ENCODE peak calls at places on chromosomes 7 and 10, in ten cellular contexts. A, E, H, J, C, S, K, N, O and Z are unnamed samples. For H3K4me1, the result is how much of the 10 kb centered on the place peaks cover.

GRCh38 chr10:80158598-80159127 is 26.1 kb downstream of the PLAC9 start:
- DNase-seq in H (no peak), O (no peak), S (no peak), A (peak), C (peak), N (peak), K (peak), J (no peak), E (peak), Z (no peak)

GRCh38 chr10:74763934-74764591 is 62.3 kb upstream of the KAT6B start:
- DNase-seq in K (no peak), H (no peak), O (no peak), C (peak), N (peak), S (no peak), E (no peak), J (no peak), A (no peak), Z (no peak)

GRCh38 chr7:48299580-48300169 is 128.4 kb downstream of the ABCA13 start:
- DNase-seq in E (no peak), H (no peak), J (peak), O (peak), C (no peak), A (peak), N (peak), K (no peak), S (no peak), Z (peak)

GRCh38 chr10:122490786-122491680 is 29.7 kb downstream of the HTRA1 start:
- DNase-seq in J (no peak), C (peak), N (no peak), O (no peak), H (peak), E (no peak), A (no peak), S (no peak), K (no peak), Z (no peak)

GRCh38 chr10:22700489-22700888 is 13.9 kb downstream of the PIP4K2A start:
- DNase-seq in J (no peak), S (no peak), O (no peak), C (no peak), K (no peak), N (no peak), E (no peak), A (no peak), H (no peak), Z (no peak)

GRCh38 chr7:95527033-95527775 is 41.5 kb downstream of the ASB4 start:
- DNase-seq in K (peak), J (peak), A (peak), H (no peak), O (no peak), E (peak), N (peak), C (no peak), S (no peak), Z (peak)

GRCh38 chr7:108147031-108147563 is 16.9 kb upstream of the LAMB4 start:
- DNase-seq in C (no peak), O (no peak), J (no peak), K (no peak), N (no peak), H (no peak), A (no peak), E (no peak), S (no peak), Z (peak)

GRCh38 chr7:14048889-14049288 is 59.4 kb upstream of the ETV1 start:
- DNase-seq in J (no peak), K (no peak), E (no peak), C (no peak), A (no peak), S (no peak), N (no peak), H (no peak), O (no peak), Z (no peak)

GRCh38 chr7:152076324-152076821 is 50.9 kb downstream of the GALNT11 start:
- DNase-seq in O (no peak), N (peak), S (no peak), C (no peak), J (peak), E (no peak), H (no peak), A (peak), K (no peak), Z (peak)

DNA sequence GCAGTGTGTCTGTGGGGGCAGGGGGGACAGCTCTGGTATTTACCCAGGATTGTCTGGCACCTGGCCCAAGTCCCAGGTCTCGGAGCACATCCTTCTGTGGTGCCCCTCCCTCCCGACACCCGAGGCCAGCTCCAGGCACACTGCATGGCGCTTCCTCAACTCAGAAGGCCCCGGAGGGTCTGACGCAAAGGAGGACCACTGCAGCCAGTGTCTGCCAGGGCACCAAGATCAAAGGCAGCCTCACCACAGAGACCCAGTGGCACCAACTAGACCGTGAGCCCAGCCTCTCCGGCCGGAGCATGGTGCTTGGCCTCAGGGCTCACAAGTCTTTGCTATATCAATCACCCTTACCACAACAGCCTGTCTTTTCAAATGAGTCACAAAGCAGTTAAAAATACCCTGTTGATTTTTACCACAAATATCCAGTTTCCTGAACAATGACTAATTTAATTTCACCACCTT is 99.3 kb upstream of the DDC start:
- DNase-seq in S (no peak), O (no peak), H (no peak), E (no peak), A (no peak), K (no peak), C (peak), J (no peak), N (no peak), Z (no peak)
- H3K4me1 ChIP-seq in S (under half), O (under half), H (half or more), E (half or more), A (half or more), K (half or more), C (under half), J (under half), N (under half), Z (under half)

GRCh38 chr7:28293529-28293835 is 112.9 kb upstream of the JAZF1 start:
- DNase-seq in H (no peak), J (no peak), N (no peak), O (no peak), E (no peak), C (no peak), S (no peak), K (no peak), A (no peak), Z (no peak)

GRCh38 chr7:28296571-28297483 is 115.5 kb upstream of the CREB5 start:
- DNase-seq in N (peak), J (peak), H (no peak), E (no peak), A (no peak), K (no peak), O (no peak), C (no peak), S (no peak), Z (peak)

GRCh38 chr7:28292826-28293528 is 112.4 kb upstream of the JAZF1 start:
- DNase-seq in A (no peak), O (no peak), C (no peak), S (no peak), H (no peak), E (no peak), J (no peak), N (no peak), K (no peak), Z (no peak)

GRCh38 chr7:28290496-28290895 is 109.9 kb upstream of the JAZF1 start:
- DNase-seq in E (no peak), J (no peak), H (no peak), K (no peak), O (no peak), N (no peak), C (no peak), A (no peak), S (no peak), Z (no peak)

GRCh38 chr7:28291559-28291958 is 111.0 kb upstream of the JAZF1 start:
- DNase-seq in K (no peak), J (no peak), A (no peak), S (no peak), C (no peak), O (no peak), E (no peak), N (no peak), H (no peak), Z (no peak)
- H3K4me1 ChIP-seq in K (under half), J (under half), A (under half), S (under half), C (under half), O (under half), E (under half), N (under half), H (under half), Z (under half)

GRCh38 chr10:29840516-29841276 is 205.9 kb upstream of the SVIL start:
- DNase-seq in J (no peak), C (no peak), A (no peak), N (no peak), S (no peak), H (no peak), K (no peak), E (no peak), O (no peak), Z (peak)
- H3K4me1 ChIP-seq in J (under half), C (under half), A (under half), N (under half), S (under half), H (under half), K (under half), E (under half), O (under half), Z (half or more)

GRCh38 chr10:129191848-129192247 is 275.2 kb upstream of the MGMT start:
- DNase-seq in E (no peak), O (no peak), K (peak), A (no peak), J (no peak), H (no peak), S (no peak), N (no peak), C (no peak), Z (no peak)
- H3K4me1 ChIP-seq in E (under half), O (under half), K (under half), A (under half), J (under half), H (under half), S (under half), N (under half), C (under half), Z (under half)

GRCh38 chr7:1642291-1642728 is 27.8 kb upstream of the ELFN1 start:
- DNase-seq in N (peak), O (no peak), A (no peak), S (peak), E (no peak), H (no peak), C (no peak), K (no peak), J (no peak), Z (no peak)

GRCh38 chr7:1639578-1640175 is 30.4 kb upstream of the ELFN1 start:
- DNase-seq in N (no peak), C (peak), E (no peak), S (no peak), O (no peak), H (peak), K (no peak), J (no peak), A (no peak), Z (no peak)

GRCh38 chr7:1640376-1641172 is 29.5 kb upstream of the ELFN1 start:
- DNase-seq in S (peak), E (no peak), K (no peak), A (no peak), C (no peak), H (no peak), O (no peak), J (no peak), N (peak), Z (no peak)

GRCh38 chr7:1641661-1642260 is 28.3 kb upstream of the ELFN1 start:
- DNase-seq in S (no peak), J (no peak), A (no peak), K (no peak), H (no peak), N (no peak), O (no peak), C (no peak), E (no peak), Z (no peak)

GRCh38 chr7:1641173-1641572 is 28.9 kb upstream of the ELFN1 start:
- DNase-seq in O (no peak), H (no peak), N (no peak), C (no peak), S (peak), K (no peak), J (no peak), E (no peak), A (no peak), Z (no peak)
- H3K4me1 ChIP-seq in O (under half), H (under half), N (under half), C (under half), S (under half), K (under half), J (under half), E (under half), A (under half), Z (under half)

DNA sequence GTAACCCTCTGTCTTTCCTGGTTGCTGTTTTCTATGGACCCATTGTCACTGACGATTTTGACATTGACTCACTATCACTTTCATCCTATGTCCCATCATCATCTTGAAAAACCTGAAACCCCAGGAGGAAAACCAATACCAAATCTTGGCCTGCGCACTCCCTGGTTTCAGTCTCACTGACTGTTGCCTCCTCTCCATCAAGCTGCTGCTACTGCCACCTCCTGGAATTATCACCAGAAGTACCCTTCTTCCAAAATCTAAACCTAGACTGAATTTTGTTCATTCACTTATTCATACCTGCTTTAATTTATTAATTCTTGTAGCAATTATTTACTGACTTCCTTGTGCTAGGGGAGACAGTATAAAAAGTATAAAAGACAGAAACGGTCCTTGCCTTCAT is 44.5 kb upstream of the ACBD5 start:
- DNase-seq in S (no peak), O (no peak), J (peak), A (no peak), H (no peak), E (no peak), C (no peak), K (no peak), N (no peak), Z (peak)
- H3K4me1 ChIP-seq in S (under half), O (under half), J (under half), A (under half), H (under half), E (under half), C (under half), K (under half), N (under half), Z (under half)

DNA sequence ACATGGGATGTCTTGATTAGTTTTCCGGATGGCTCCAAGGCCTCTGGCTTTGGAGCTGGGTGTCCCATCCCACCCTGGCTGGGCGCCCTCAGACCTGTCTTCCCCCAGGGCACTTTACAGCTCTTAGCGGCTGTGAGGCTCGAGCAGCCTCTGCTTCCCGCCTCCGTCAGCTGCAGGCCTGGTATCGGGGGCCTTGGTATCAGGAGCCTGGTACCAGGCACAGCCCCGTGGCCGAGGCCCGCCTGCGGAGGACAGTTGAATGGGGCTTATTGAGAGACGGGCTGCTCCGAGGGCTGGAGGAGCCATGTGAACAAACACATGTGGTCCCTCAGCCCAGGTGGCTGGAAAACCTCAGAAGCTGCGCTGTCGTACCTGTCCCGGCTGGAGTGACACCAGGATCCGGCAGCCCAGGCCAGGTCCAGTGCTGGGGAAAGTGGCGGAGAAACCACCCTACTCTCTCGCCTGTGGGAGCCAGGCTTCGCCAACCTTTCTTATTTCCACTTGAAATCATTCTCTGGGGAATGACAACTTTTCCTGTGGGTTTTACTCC is 23.9 kb upstream of the AP5Z1 start:
- DNase-seq in C (no peak), N (no peak), H (no peak), J (no peak), A (no peak), E (no peak), K (no peak), S (no peak), O (no peak), Z (no peak)
- H3K4me1 ChIP-seq in C (under half), N (under half), H (under half), J (under half), A (under half), E (under half), K (under half), S (under half), O (under half), Z (under half)

DNA sequence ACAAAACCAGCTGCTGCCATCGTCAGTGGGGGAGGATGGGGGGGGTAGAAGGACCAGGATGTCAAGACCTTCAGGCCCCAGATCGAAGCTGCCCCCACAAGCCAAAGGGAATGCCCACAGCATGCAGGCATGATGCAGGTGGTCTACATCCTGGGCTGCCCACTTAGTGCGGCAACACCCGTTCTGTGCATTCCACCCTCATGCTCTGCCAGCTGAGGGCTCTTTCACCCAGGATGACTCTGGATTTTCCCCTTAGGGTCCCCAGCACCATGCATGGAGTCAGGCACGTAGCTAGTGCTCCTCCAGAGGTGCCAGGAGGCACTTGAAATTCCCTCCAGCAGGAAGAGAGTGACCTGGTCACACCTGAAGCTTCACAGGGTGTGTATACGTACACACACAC is 66.2 kb downstream of the SH3PXD2A start:
- DNase-seq in E (no peak), N (no peak), A (no peak), S (no peak), J (no peak), C (no peak), O (peak), H (no peak), K (no peak), Z (no peak)
- H3K4me1 ChIP-seq in E (under half), N (under half), A (under half), S (under half), J (under half), C (under half), O (half or more), H (under half), K (under half), Z (under half)

DNA sequence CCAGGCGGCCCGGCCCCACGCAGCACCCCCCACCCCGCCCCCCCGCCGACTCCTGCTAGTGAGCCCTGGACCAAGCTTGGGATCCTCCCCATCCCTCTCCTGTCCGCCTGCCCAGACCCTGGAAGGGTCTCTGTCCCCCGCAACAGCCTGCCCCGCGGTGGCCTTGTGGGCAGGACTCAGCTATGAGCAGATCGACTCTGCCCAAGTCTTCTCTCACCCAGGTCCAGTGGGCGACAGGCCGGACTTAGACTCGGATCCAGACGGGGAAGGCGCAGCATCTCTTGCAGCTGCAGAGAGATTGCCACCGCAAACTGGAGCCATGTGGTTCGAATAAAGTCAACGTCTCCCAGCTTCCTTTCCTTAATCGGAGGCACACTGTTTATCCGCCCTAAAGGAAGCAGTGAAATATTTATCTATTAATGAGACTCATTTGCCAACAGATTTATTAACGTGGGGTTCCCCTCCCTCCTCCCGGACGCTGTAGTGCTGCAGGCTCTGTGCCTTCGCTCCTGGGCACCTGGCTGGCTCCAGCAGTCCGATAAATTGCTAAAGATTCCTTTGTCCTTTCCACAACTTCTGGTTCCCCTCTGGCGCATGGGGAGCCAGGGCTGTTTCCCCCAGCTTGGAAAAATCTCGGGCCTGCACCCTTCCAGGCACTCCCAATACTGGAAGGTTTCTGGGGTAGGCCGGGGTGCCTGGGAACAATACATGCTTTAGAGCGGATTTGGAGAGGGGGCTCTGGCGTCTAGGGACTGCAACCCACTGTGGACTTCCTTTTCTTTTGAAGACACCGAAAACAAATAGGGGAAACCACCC is 634 bp upstream of the HOXA7 start:
- DNase-seq in A (peak), E (peak), J (no peak), C (peak), K (peak), H (no peak), S (peak), N (no peak), O (peak), Z (no peak)
- H3K4me1 ChIP-seq in A (under half), E (under half), J (under half), C (under half), K (under half), H (under half), S (under half), N (under half), O (under half), Z (under half)

GRCh38 chr10:11242443-11243386 is 225.0 kb downstream of the CELF2 start:
- DNase-seq in E (peak), K (peak), S (no peak), H (no peak), O (peak), A (no peak), J (peak), N (no peak), C (no peak), Z (no peak)
- H3K4me1 ChIP-seq in E (under half), K (under half), S (under half), H (under half), O (under half), A (under half), J (under half), N (under half), C (under half), Z (under half)